ENCODE peak calls at places on chromosome 6, in seven cellular contexts. V is HepG2, Q is endothelial cell of umbilical vein, R is colonic mucosa, J is transverse colon, L is stomach, M is neural progenitor cell. E is an unnamed sample.

GRCh38 chr6:6401401-6401800 is 80.9 kb upstream of the F13A1 start:
- DNase-seq in M (no peak), L (no peak), Q (no peak), R (no peak), V (no peak), J (no peak), E (no peak)

GRCh38 chr6:69279805-69280204 is 517.0 kb downstream of the LMBRD1 start:
- DNase-seq in L (no peak), J (no peak), Q (no peak), M (peak), V (no peak), R (no peak), E (no peak)

GRCh38 chr6:91358986-91359385 is 772.1 kb upstream of the MAP3K7 start:
- DNase-seq in Q (no peak), R (no peak), V (no peak), J (no peak), M (no peak), L (no peak), E (no peak)

GRCh38 chr6:52399511-52400315 is 20.4 kb upstream of the EFHC1 start:
- DNase-seq in L (no peak), V (peak), M (peak), Q (peak), R (peak), J (peak), E (no peak)

GRCh38 chr6:86961432-86962200 is 24.3 kb downstream of the HTR1E start:
- DNase-seq in R (no peak), L (no peak), J (no peak), V (no peak), M (no peak), Q (peak), E (no peak)

GRCh38 chr6:55034752-55035151 is 139.6 kb upstream of the HCRTR2 start:
- DNase-seq in L (no peak), M (no peak), Q (no peak), V (no peak), R (no peak), J (no peak), E (no peak)

GRCh38 chr6:80991316-80991715 is 761.2 kb downstream of the TENT5A start:
- DNase-seq in Q (no peak), L (no peak), M (peak), V (no peak), R (no peak), J (no peak), E (no peak)

GRCh38 chr6:345747-346388 is 45.7 kb upstream of the IRF4 start:
- DNase-seq in J (no peak), Q (no peak), L (no peak), M (no peak), R (no peak), V (no peak), E (no peak)

GRCh38 chr6:161545741-161546140 is 271.9 kb upstream of the AGPAT4 start:
- DNase-seq in R (no peak), Q (no peak), V (no peak), M (no peak), L (no peak), J (no peak), E (no peak)

GRCh38 chr6:156775717-156776116 is 1.5 kb upstream of the ARID1B start:
- DNase-seq in L (no peak), R (no peak), Q (peak), M (no peak), J (no peak), V (no peak), E (no peak)

GRCh38 chr6:64280569-64280968 is 645.0 kb downstream of the PHF3 start:
- DNase-seq in R (peak), V (peak), M (peak), Q (peak), J (peak), L (no peak), E (peak)

GRCh38 chr6:21340563-21340962 is 253.0 kb upstream of the SOX4 start:
- DNase-seq in L (no peak), J (no peak), V (no peak), Q (peak), M (no peak), R (no peak), E (no peak)

GRCh38 chr6:106466211-106466610 is 105.7 kb downstream of the CRYBG1 start:
- DNase-seq in R (no peak), J (no peak), V (no peak), Q (no peak), L (no peak), M (no peak), E (no peak)

DNA sequence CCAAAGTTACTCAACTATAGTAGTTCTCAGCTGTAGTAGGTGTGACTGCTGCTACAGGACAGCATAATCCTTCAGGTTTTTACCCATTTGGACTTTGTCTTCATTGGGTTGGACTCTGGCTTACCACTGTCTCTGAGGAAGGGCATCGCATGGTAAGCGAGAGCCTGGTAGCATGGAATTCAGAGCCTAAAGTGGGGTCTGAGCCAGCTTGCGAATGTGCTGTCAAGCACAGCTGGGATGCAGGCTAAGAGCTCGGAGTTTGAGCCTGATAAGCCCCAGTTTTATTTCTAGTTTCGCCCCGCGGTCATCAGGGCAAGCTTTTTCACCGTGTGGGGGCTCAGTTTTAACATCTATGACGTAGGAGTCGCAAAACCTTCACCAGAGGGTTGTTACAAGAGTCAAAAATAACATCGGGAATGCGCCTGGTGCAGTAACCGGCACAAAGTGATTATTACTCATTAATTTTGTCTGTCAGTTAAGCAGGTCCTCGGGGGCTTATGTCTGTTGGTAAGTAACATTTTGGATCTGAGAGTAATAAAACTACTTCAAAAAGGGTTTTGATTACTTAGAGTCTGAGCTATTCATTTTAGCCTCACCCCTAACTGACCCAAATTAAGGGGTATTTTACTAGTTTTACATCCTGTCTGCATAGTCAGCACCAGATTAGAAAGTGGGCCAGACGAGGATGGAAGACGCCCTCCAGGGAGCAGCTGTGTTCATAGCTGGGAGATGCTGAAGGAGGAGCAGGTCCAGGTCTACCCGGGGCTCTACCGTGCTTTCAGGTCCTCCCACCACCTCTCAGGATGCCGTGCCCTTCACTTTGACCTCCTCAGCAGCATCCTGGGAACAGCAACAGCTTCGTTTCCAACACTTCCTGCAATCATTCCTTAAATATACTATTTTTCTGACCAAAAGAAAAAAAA is 29.8 kb downstream of the SLC22A23 start:
- DNase-seq in J (no peak), M (no peak), Q (no peak), R (no peak), V (no peak), L (no peak), E (no peak)
- H3K27ac ChIP-seq in J (no peak), M (no peak), Q (no peak), R (no peak), V (no peak), L (no peak), E (no peak)

GRCh38 chr6:136420853-136421252 is 129.4 kb downstream of the MAP7 start:
- DNase-seq in R (peak), L (no peak), Q (no peak), V (no peak), M (no peak), J (no peak), E (no peak)

GRCh38 chr6:136424901-136425300 is 125.3 kb downstream of the MAP7 start:
- DNase-seq in M (no peak), V (no peak), Q (no peak), R (no peak), J (no peak), L (no peak), E (no peak)

GRCh38 chr6:136425793-136426192 is 124.4 kb downstream of the MAP7 start:
- DNase-seq in M (no peak), Q (no peak), R (no peak), J (no peak), V (no peak), L (no peak), E (no peak)

GRCh38 chr6:136424450-136424849 is 125.8 kb downstream of the MAP7 start:
- DNase-seq in R (no peak), J (no peak), L (no peak), V (no peak), M (no peak), Q (no peak), E (no peak)

DNA sequence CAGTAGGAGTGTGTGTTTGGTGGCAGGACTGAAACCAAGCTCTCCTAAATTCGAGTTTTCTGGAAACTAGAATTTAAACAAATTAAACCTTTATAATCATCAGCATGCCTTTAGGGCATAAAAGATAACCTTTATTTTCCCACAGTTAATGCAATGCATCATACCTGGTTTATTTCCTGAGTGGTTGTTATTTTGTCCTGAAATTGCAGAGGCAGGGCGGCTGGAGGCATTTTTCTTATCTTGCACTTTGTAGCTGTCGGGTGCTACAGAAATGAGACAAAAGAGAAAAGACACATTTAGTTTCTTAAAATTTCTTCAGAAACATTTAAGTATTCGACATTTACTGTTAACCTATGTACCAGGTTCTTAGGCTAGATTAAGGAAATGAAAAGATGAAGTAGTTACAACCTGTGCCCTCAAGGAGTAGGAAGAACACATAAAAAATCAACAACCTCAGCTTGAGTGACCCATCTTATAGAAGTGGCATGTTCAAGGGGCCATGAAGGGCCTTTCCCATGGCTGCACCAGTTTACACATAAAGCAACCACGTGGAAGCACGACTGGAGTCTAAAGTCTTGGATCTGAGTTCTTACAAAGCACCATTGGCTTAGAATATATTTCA is 128.6 kb downstream of the MAP7 start:
- DNase-seq in Q (no peak), M (no peak), V (no peak), J (no peak), R (no peak), L (no peak), E (no peak)
- TF ChIP-seq CTCF in Q (no peak), M (no peak), V (no peak), J (no peak), R (no peak), L (no peak), E (no peak)

DNA sequence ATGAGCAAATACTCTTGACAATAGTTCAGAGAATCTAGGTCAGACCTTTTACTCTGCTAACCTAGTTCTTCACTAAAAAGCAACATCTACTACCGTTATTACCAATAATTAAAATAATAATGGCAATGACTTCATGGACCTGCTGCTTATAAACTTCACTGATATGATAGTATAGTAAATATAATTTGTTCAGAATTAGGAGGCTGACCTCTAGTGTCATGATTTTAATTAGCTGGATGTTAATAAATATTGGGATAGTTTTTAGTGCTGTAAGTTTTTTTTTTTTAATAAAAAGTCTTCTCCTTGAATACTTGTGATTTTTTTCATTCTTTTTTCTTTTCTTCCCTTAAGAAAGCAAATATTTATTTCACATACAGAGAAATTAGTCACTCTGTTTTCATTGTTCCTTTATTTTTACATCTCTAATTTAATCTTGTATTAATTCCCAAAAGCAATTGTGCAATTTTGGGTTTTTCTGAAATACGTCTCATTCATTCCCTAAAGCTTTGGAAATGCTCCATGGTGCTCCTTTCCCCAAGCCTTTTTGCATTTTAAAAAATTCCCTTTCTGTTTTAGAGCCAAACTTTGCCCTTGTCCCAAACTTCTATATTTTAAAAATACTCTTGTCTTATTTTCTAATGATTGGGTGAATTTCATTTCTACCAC is 46.6 kb upstream of the UST start:
- DNase-seq in Q (no peak), J (no peak), M (no peak), R (no peak), L (no peak), V (no peak), E (no peak)
- H3K4me3 ChIP-seq in Q (no peak), J (no peak), M (no peak), R (peak), L (peak), V (no peak), E (no peak)

DNA sequence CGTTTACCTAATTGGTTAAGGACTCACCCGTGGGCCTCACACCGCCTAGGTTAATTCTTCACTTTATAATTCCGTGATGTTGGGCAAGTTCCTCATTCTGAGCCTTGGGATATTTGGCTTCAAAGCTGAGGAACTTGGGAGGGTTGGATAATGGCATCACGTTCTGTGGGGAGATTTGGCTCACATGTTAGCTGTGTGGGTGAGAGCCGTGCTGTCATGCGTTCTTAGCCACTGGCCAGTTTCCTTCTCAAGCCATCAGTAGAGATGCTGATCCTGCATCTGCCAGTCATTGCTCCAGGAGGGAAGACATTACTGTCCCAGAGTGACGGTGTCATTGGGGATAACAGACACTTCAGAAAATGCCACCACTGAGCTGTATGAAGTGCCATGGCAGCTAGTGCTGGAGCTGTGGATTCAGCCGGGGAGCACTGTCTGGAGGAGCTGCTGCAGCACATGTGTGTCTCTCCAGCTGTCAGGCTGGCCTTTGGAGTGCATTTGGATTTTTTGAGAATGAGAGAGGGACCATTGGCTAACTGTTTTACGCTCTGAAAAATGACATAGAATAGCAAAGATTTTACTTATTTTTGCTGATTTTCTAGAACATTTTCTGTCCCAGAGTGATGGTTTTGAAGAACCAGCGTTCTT is 16.5 kb downstream of the IGF2R start:
- DNase-seq in J (no peak), L (no peak), V (no peak), Q (no peak), M (no peak), R (no peak), E (no peak)
- H3K27ac ChIP-seq in J (no peak), L (no peak), V (no peak), Q (no peak), M (no peak), R (no peak), E (no peak)

GRCh38 chr6:11551053-11551452 is 13.5 kb downstream of the TMEM170B start:
- DNase-seq in L (no peak), Q (no peak), M (no peak), J (no peak), V (no peak), R (no peak), E (no peak)
- TF ChIP-seq CTCF in L (no peak), Q (no peak), M (no peak), J (no peak), V (no peak), R (no peak), E (no peak)

DNA sequence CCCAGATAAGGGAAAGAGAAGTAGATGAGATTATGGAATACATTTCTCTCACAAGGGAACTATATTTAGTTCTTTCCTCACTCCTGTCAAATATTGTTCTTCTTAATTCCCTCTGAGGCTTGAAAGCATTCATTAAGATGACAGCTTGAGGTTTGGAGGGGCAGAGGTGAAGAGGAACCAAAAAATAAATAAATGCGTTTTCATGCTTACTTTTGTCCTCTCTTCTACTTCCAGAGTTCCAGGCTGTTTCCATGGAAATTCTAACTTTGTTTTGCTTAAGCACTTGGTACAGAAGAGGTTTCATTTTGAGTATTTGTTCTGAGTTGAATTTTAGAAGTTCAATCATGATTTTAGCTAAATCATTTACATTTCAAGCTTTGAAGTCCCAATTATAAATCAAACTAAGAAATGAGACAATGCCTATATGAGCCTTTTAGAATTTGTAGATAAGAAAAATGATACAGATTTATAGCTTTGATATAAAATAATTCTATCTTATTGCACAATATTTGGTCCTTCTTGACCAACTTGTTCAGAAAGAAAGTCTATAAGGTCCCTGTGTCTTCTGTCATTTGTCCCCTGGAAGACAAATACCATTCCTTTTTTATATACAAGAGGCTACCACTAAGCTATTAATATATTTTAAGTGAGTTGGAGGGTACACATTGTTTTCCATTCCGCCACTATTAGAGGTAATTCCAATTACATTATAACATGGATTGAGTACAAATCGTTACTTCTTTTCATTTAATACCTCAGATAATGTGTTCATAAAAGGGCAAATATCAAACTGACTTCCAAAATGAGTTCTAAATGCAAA is 16.3 kb downstream of the RBM24 start:
- DNase-seq in J (no peak), Q (no peak), M (no peak), R (no peak), L (no peak), V (no peak), E (no peak)
- H3K4me3 ChIP-seq in J (no peak), Q (no peak), M (no peak), R (no peak), L (no peak), V (no peak), E (no peak)